ENCODE peak calls at places on chromosomes 5 and 9, in eight cellular contexts. M, Q, U, P, E, F, O and I are unnamed samples.

GRCh38 chr9:98019098-98019497 is 36.0 kb downstream of the ANP32B start:
- DNase-seq in M (no peak), Q (no peak), U (no peak), P (no peak), E (no peak), F (no peak), O (no peak), I (no peak)

GRCh38 chr9:34413229-34413852 is 36.6 kb upstream of the MYORG start:
- DNase-seq in M (peak; percentile 62), Q (peak; percentile 43), U (peak; percentile 90), P (peak; percentile 76), E (peak; percentile 50), F (peak; percentile 45), O (peak; percentile 24), I (peak; percentile 9)

GRCh38 chr5:14343376-14343775 is 200.2 kb downstream of the TRIO start:
- DNase-seq in M (no peak), Q (no peak), U (no peak), P (no peak), E (no peak), F (no peak), O (no peak), I (no peak)

GRCh38 chr9:94864183-94864582 is 137.7 kb downstream of the AOPEP start:
- DNase-seq in M (no peak), Q (no peak), U (no peak), P (no peak), E (no peak), F (no peak), O (no peak), I (no peak)

GRCh38 chr5:44747396-44747795 is 61.4 kb upstream of the MRPS30 start:
- DNase-seq in M (no peak), Q (no peak), U (no peak), P (no peak), E (no peak), F (no peak), O (no peak), I (no peak)

GRCh38 chr5:143208781-143209510 is 194.5 kb downstream of the NR3C1 start:
- DNase-seq in M (no peak), Q (no peak), U (peak; percentile 34), P (no peak), E (no peak), F (no peak), O (peak; percentile 67), I (no peak)

GRCh38 chr5:18811616-18812015 is 1176.4 kb downstream of the CDH18 start:
- DNase-seq in M (no peak), Q (no peak), U (peak; percentile 6), P (no peak), E (no peak), F (no peak), O (no peak), I (no peak)

GRCh38 chr9:76905984-76906861 is at the start of gene PRUNE2:
- DNase-seq in M (peak; percentile 86), Q (peak; percentile 82), U (peak; percentile 96), P (peak; percentile 62), E (peak; percentile 47), F (peak; percentile 69), O (peak; percentile 71), I (peak; percentile 89)

GRCh38 chr5:10808347-10809212 is 47.5 kb upstream of the DAP start:
- DNase-seq in M (no peak), Q (no peak), U (no peak), P (no peak), E (no peak), F (no peak), O (no peak), I (no peak)

GRCh38 chr9:135909371-135909770 is 2.0 kb upstream of the CAMSAP1 start:
- DNase-seq in M (no peak), Q (no peak), U (no peak), P (no peak), E (no peak), F (no peak), O (no peak), I (no peak)

GRCh38 chr9:87213948-87214347 is 266.6 kb upstream of the GAS1 start:
- DNase-seq in M (no peak), Q (no peak), U (no peak), P (no peak), E (no peak), F (no peak), O (peak; percentile 34), I (no peak)

GRCh38 chr5:170338933-170339779 is 41.6 kb upstream of the LCP2 start:
- DNase-seq in M (no peak), Q (no peak), U (peak; percentile 65), P (no peak), E (peak; percentile 80), F (no peak), O (no peak), I (no peak)